ENCODE peak calls at places on chromosomes 6 and 20, in five cellular contexts. F, N, D, I and T are unnamed samples.
A peak's percentile ranks its signal among the peaks of the same experiment; 100 is the strongest.

GRCh38 chr6:16397623-16398022 is 159.2 kb downstream of the GMPR start:
- DNase-seq in N (no peak), I (peak; percentile 32), F (no peak), D (no peak), T (no peak)

GRCh38 chr20:40770564-40771307 is 81.7 kb upstream of the MAFB start:
- DNase-seq in I (no peak), D (no peak), F (peak; percentile 43), N (no peak), T (no peak)

GRCh38 chr20:57243480-57244220 is 22.8 kb downstream of the BMP7 start:
- DNase-seq in I (no peak), N (no peak), F (no peak), D (no peak), T (no peak)

GRCh38 chr6:151242420-151242841 is 2.7 kb downstream of the AKAP12 start:
- DNase-seq in I (no peak), D (no peak), F (no peak), N (no peak), T (no peak)

GRCh38 chr6:5667737-5668136 is 339.0 kb downstream of the NRN1 start:
- DNase-seq in I (no peak), N (no peak), D (no peak), F (no peak), T (no peak)

GRCh38 chr6:90101403-90101802 is 195.2 kb downstream of the BACH2 start:
- DNase-seq in D (no peak), F (no peak), N (no peak), I (no peak), T (peak; percentile 59)

GRCh38 chr6:35501784-35502183 is 4.9 kb upstream of the TEAD3 start:
- DNase-seq in N (no peak), D (no peak), I (no peak), F (no peak), T (no peak)

GRCh38 chr6:150028799-150029198 is 3.5 kb upstream of the RAET1L start:
- DNase-seq in N (no peak), F (no peak), I (no peak), D (no peak), T (no peak)

GRCh38 chr6:160795716-160796115 is 93.7 kb downstream of the PLG start:
- DNase-seq in N (no peak), F (no peak), D (no peak), I (no peak), T (no peak)

GRCh38 chr6:142746524-142746923 is 198.5 kb downstream of the HIVEP2 start:
- DNase-seq in D (no peak), N (peak; percentile 7), F (peak; percentile 58), I (peak; percentile 55), T (peak; percentile 60)

GRCh38 chr6:26183581-26184408 is 96.6 kb downstream of the HFE start:
- DNase-seq in D (peak; percentile 84), N (no peak), F (peak; percentile 82), I (peak; percentile 93), T (peak; percentile 93)

GRCh38 chr6:167105060-167105459 is 17.8 kb upstream of the CCR6 start:
- DNase-seq in I (no peak), N (no peak), D (no peak), F (no peak), T (no peak)

GRCh38 chr6:100001915-100002388 is 7.9 kb upstream of the MCHR2 start:
- DNase-seq in F (no peak), I (peak; percentile 45), D (no peak), N (peak; percentile 10), T (peak; percentile 61)

GRCh38 chr6:89071036-89071435 is 9.5 kb upstream of the PNRC1 start:
- DNase-seq in F (no peak), N (no peak), I (no peak), D (no peak), T (no peak)

GRCh38 chr6:170011233-170012142 is 260.1 kb downstream of the ERMARD start:
- DNase-seq in I (peak; percentile 59), D (no peak), N (no peak), F (no peak), T (no peak)

GRCh38 chr6:33994198-33995045 is 151.5 kb downstream of the GRM4 start:
- DNase-seq in F (no peak), I (no peak), D (no peak), N (no peak), T (no peak)

GRCh38 chr6:146542881-146543210 is 787 bp upstream of the RAB32 start:
- DNase-seq in F (no peak), N (no peak), D (no peak), I (no peak), T (no peak)

GRCh38 chr6:146543211-146543939 is at the start of gene RAB32:
- DNase-seq in F (peak; percentile 85), N (peak; percentile 50), I (peak; percentile 92), D (no peak), T (peak; percentile 94)

GRCh38 chr6:146545608-146546007 is 2.0 kb downstream of the RAB32 start:
- DNase-seq in N (no peak), D (no peak), F (no peak), I (peak; percentile 13), T (peak; percentile 64)

GRCh38 chr6:146544783-146545182 is 1.1 kb downstream of the RAB32 start:
- DNase-seq in I (peak; percentile 16), N (no peak), D (no peak), F (no peak), T (peak; percentile 31)

GRCh38 chr6:146543940-146544661 is 468 bp downstream of the RAB32 start:
- DNase-seq in D (no peak), I (peak; percentile 64), N (peak; percentile 15), F (peak; percentile 65), T (peak; percentile 67)
- TF ChIP-seq POLR2A in D (no peak), I (no peak), N (no peak), F (no peak), T (no peak)

DNA sequence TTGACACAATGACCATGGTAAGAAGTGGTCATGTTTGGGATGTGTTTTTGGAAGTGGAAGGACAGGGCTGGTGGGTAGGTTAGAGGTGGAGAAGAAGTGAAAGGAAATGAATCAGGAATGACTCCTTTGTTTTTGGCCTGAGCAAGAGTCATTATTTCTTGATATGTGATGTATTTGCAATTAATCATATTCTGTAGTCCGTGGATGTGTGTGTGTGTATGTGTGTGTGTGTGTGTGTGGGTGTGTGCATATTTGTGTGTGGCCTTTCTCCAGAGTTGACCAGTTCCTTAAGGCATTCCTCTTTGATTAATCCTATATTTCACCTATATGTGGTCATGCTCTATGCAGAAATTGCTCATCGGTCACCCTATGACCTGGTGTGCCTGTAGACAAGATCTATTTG is 130.7 kb downstream of the UTRN start:
- DNase-seq in F (no peak), N (no peak), D (no peak), I (peak; percentile 90), T (no peak)
- TF ChIP-seq MAX in F (no peak), N (no peak), D (no peak), I (no peak), T (no peak)

DNA sequence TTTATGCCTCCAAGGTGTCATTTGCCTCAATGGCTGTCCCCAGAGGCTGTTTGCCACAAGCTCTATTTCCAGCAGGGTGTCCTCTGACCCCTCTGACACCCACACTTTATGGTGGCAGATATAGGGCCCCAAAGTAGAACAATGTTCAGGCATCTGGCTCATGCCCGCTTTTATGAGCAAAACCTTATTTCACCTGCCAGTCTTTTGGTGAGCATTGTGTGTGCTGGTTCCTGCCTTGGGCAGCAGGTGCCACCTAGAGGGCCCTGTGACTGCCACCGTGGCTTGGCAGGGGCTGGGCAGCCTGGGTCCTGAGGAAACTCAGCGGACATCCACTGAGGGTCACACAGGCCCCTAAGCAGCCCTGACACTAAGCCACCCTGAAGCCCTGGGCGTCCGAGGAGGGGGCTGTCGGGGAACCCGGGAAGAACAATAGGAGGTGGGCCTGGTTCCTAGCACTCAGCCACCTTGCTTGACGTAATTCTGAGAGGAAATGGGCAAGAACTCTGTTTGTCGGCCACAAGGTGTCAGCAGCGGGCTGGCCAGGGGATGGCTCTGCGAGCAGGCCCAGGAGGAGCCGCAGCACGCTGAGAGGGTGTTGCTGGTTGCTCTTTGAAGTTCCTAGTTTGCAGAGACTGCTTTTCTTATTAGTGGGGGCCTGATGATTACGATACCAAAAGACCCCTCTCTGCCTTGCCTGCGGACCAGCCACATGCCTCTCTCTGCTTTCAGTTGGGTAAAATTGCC is 148.9 kb downstream of the SCML4 start:
- DNase-seq in N (peak; percentile 78), I (peak; percentile 81), F (peak; percentile 92), D (peak; percentile 45), T (peak; percentile 89)
- TF ChIP-seq POLR2A in N (no peak), I (no peak), F (no peak), D (no peak), T (no peak)

GRCh38 chr6:10451828-10452509 is 37.1 kb upstream of the TFAP2A start:
- DNase-seq in D (no peak), N (peak; percentile 81), I (no peak), F (no peak), T (peak; percentile 28)
- TF ChIP-seq MAX in D (no peak), N (peak; percentile 87), I (no peak), F (no peak), T (no peak)

DNA sequence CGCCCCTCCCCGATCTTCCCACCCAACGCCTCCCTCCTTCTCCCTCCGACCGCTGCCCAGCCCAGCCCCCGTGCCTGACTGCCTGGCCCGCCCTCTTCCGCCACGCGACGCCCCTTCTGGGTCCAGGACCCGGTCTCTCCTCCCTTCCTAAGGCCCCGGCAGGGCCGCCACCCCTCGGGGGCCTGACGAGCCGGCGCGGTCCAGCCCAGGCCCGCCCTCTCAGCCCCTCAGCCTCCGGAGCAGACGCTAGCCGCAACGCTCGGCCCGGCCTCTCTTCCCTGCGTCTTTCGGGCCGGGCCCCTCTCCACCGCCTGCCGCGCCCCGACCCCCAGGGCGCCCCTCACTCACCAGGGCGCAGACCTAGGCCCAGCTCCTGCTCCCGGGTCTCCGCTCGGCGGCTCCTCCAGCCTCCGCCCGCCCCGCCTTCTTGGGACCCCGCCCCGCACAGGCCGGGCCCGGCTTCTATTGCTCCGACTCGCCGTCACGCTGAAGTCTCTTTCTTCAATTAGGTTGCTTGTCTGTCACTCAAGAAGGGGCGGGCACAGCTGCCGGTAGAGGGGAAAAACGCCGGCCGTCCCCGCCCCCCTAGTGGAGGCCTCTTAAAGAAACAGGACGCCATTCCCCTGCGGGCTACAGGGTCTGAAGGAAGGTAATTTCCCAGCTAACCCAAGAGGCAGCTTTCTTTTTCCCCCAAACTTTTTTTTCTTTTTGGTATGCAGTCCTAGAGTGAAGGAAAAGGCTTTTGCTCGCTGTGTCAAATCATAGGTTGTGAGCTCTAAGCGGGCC is at the start of gene ELMO2:
- DNase-seq in F (peak; percentile 93), N (peak; percentile 96), D (peak; percentile 76), I (peak; percentile 97), T (peak; percentile 99)
- TF ChIP-seq POLR2A in F (peak; percentile 68), N (peak; percentile 44), D (peak; percentile 65), I (no peak), T (no peak)

GRCh38 chr6:132142308-132142707 is 191.1 kb upstream of the CCN2 start:
- DNase-seq in I (peak; percentile 50), F (no peak), N (no peak), D (no peak), T (no peak)

GRCh38 chr6:132143258-132143657 is 192.1 kb upstream of the CCN2 start:
- DNase-seq in N (no peak), I (no peak), D (no peak), F (no peak), T (no peak)

GRCh38 chr6:132140150-132140549 is 189.0 kb upstream of the CCN2 start:
- DNase-seq in N (no peak), D (no peak), I (no peak), F (no peak), T (no peak)

GRCh38 chr6:132147530-132148011 is 196.4 kb upstream of the CCN2 start:
- DNase-seq in I (no peak), F (no peak), D (no peak), N (no peak), T (no peak)

GRCh38 chr6:132142768-132143167 is 191.6 kb upstream of the CCN2 start:
- DNase-seq in N (no peak), F (no peak), I (no peak), D (no peak), T (no peak)
- TF ChIP-seq MAX in N (no peak), F (no peak), I (no peak), D (no peak), T (no peak)